ENCODE peak calls at places on chromosome 19, in five cellular contexts. N, Z, G, P and H are unnamed samples.
A peak's percentile ranks its signal among the peaks of the same experiment; 100 is the strongest.

GRCh38 chr19:33868821-33869412 is 72.2 kb downstream of the KCTD15 start:
- DNase-seq in N (peak; percentile 59), Z (no peak), G (peak; percentile 66), P (no peak), H (no peak)

GRCh38 chr19:20078696-20079095 is 896 bp downstream of the ZNF90 start:
- DNase-seq in N (no peak), Z (peak; percentile 36), G (no peak), P (peak; percentile 48), H (peak; percentile 21)

GRCh38 chr19:51572908-51573307 is 1.8 kb downstream of the ZNF175 start:
- DNase-seq in N (no peak), Z (no peak), G (no peak), P (peak; percentile 78), H (no peak)

GRCh38 chr19:23787106-23787505 is 28.4 kb upstream of the ZNF681 start:
- DNase-seq in N (no peak), Z (peak; percentile 91), G (no peak), P (peak; percentile 66), H (no peak)

GRCh38 chr19:18379803-18380747 is 5.9 kb upstream of the GDF15 start:
- DNase-seq in N (no peak), Z (peak; percentile 87), G (peak; percentile 64), P (peak; percentile 71), H (no peak)

GRCh38 chr19:29858000-29858596 is 46.3 kb downstream of the CCNE1 start:
- DNase-seq in N (peak; percentile 82), Z (peak; percentile 90), G (peak; percentile 84), P (no peak), H (no peak)

GRCh38 chr19:33758541-33759013 is 38.1 kb upstream of the KCTD15 start:
- DNase-seq in N (no peak), Z (no peak), G (no peak), P (no peak), H (no peak)

GRCh38 chr19:53865918-53866696 is 1.6 kb upstream of the MYADM start:
- DNase-seq in N (peak; percentile 83), Z (peak; percentile 88), G (peak; percentile 78), P (peak; percentile 79), H (peak; percentile 79)

GRCh38 chr19:5863030-5863665 is 7.2 kb downstream of the FUT5 start:
- DNase-seq in N (no peak), Z (no peak), G (no peak), P (no peak), H (no peak)

GRCh38 chr19:40803857-40804782 is 5.1 kb downstream of the EGLN2 start:
- DNase-seq in N (no peak), Z (no peak), G (peak; percentile 71), P (no peak), H (no peak)

GRCh38 chr19:590396-590745 is 690 bp downstream of the HCN2 start:
- DNase-seq in N (no peak), Z (peak; percentile 39), G (no peak), P (no peak), H (no peak)

GRCh38 chr19:3025516-3025890 is 3.6 kb downstream of the TLE2 start:
- DNase-seq in N (no peak), Z (no peak), G (no peak), P (no peak), H (no peak)

GRCh38 chr19:3075605-3076431 is 13.5 kb upstream of the TLE5 start:
- DNase-seq in N (peak; percentile 91), Z (peak; percentile 75), G (peak; percentile 67), P (no peak), H (no peak)

GRCh38 chr19:27775395-27775794 is 1437.6 kb downstream of the UQCRFS1 start:
- DNase-seq in N (no peak), Z (no peak), G (peak; percentile 16), P (no peak), H (no peak)

GRCh38 chr19:32594021-32594420 is 13.0 kb downstream of the PDCD5 start:
- DNase-seq in N (no peak), Z (no peak), G (no peak), P (no peak), H (no peak)

GRCh38 chr19:41998246-41999020 is 4.4 kb upstream of the ATP1A3 start:
- DNase-seq in N (peak; percentile 91), Z (peak; percentile 13), G (peak; percentile 75), P (peak; percentile 29), H (peak; percentile 66)

GRCh38 chr19:54104998-54105715 is 2.5 kb downstream of the NDUFA3 start:
- DNase-seq in N (no peak), Z (no peak), G (no peak), P (no peak), H (no peak)

GRCh38 chr19:13215572-13216380 is 65.6 kb downstream of the IER2 start:
- DNase-seq in N (no peak), Z (no peak), G (no peak), P (no peak), H (no peak)

GRCh38 chr19:44891016-44891882 is at the start of gene TOMM40:
- DNase-seq in N (peak; percentile 98), Z (no peak), G (no peak), P (peak; percentile 100), H (no peak)

GRCh38 chr19:30001794-30002193 is 59.8 kb downstream of the URI1 start:
- DNase-seq in N (no peak), Z (peak; percentile 30), G (no peak), P (peak; percentile 9), H (no peak)

GRCh38 chr19:6241680-6242079 is 38.1 kb downstream of the MLLT1 start:
- DNase-seq in N (no peak), Z (no peak), G (no peak), P (no peak), H (no peak)

GRCh38 chr19:18156841-18157464 is 4.0 kb downstream of the PIK3R2 start:
- DNase-seq in N (no peak), Z (no peak), G (no peak), P (peak; percentile 86), H (no peak)

GRCh38 chr19:21256722-21257121 is 72.5 kb downstream of the ZNF708 start:
- DNase-seq in N (no peak), Z (peak; percentile 73), G (no peak), P (no peak), H (no peak)

GRCh38 chr19:50677636-50678035 is 28.4 kb downstream of the C19orf81 start:
- DNase-seq in N (no peak), Z (no peak), G (peak; percentile 50), P (no peak), H (no peak)

GRCh38 chr19:39941615-39942507 is 7.4 kb upstream of the FCGBP start:
- DNase-seq in N (no peak), Z (peak; percentile 19), G (no peak), P (peak; percentile 12), H (peak; percentile 6)

GRCh38 chr19:47240996-47241918 is 10.3 kb upstream of the BBC3 start:
- DNase-seq in N (peak; percentile 86), Z (peak; percentile 87), G (peak; percentile 95), P (peak; percentile 87), H (no peak)

GRCh38 chr19:11265785-11266236 is 3.5 kb upstream of the DOCK6 start:
- DNase-seq in N (no peak), Z (no peak), G (no peak), P (no peak), H (no peak)

GRCh38 chr19:48218964-48219363 is 36.7 kb downstream of the CARD8 start:
- DNase-seq in N (no peak), Z (no peak), G (no peak), P (peak; percentile 32), H (no peak)

GRCh38 chr19:49792829-49793560 is 20.1 kb downstream of the FUZ start:
- DNase-seq in N (no peak), Z (no peak), G (no peak), P (no peak), H (no peak)

GRCh38 chr19:7833225-7834156 is 3.5 kb downstream of the EVI5L start:
- DNase-seq in N (no peak), Z (peak; percentile 74), G (no peak), P (no peak), H (no peak)

GRCh38 chr19:55703790-55704215 is 28.8 kb downstream of the EPN1 start:
- DNase-seq in N (peak; percentile 92), Z (peak; percentile 71), G (peak; percentile 77), P (no peak), H (no peak)

GRCh38 chr19:29410974-29411615 is 114.7 kb upstream of the VSTM2B start:
- DNase-seq in N (no peak), Z (no peak), G (no peak), P (no peak), H (no peak)

GRCh38 chr19:29849234-29849633 is 37.4 kb downstream of the CCNE1 start:
- DNase-seq in N (no peak), Z (no peak), G (no peak), P (no peak), H (no peak)

GRCh38 chr19:14432817-14433453 is at the start of gene PKN1:
- DNase-seq in N (peak; percentile 86), Z (peak; percentile 56), G (peak; percentile 67), P (no peak), H (peak; percentile 67)
- H3K4ac ChIP-seq in N (no peak within 1 kb of the TSS), Z (peak within 1 kb of the TSS; percentile 31), G (no peak within 1 kb of the TSS), P (peak within 1 kb of the TSS; percentile 20), H (peak within 1 kb of the TSS; percentile 89)

GRCh38 chr19:4288091-4288777 is 9.2 kb downstream of the SHD start:
- DNase-seq in N (no peak), Z (no peak), G (peak; percentile 78), P (no peak), H (no peak)
- H2BK12ac ChIP-seq in N (no peak overlapping the region), Z (no peak overlapping the region), G (no peak overlapping the region), P (no peak overlapping the region), H (no peak overlapping the region)

GRCh38 chr19:1630811-1631210 is 21.6 kb downstream of the TCF3 start:
- DNase-seq in N (no peak), Z (no peak), G (no peak), P (no peak), H (no peak)

GRCh38 chr19:1631557-1632100 is 20.8 kb downstream of the TCF3 start:
- DNase-seq in N (no peak), Z (no peak), G (no peak), P (no peak), H (no peak)

GRCh38 chr19:1634242-1634937 is 18.0 kb downstream of the TCF3 start:
- DNase-seq in N (no peak), Z (no peak), G (no peak), P (no peak), H (no peak)

GRCh38 chr19:1633269-1633606 is 19.2 kb downstream of the TCF3 start:
- DNase-seq in N (no peak), Z (no peak), G (no peak), P (no peak), H (no peak)

DNA sequence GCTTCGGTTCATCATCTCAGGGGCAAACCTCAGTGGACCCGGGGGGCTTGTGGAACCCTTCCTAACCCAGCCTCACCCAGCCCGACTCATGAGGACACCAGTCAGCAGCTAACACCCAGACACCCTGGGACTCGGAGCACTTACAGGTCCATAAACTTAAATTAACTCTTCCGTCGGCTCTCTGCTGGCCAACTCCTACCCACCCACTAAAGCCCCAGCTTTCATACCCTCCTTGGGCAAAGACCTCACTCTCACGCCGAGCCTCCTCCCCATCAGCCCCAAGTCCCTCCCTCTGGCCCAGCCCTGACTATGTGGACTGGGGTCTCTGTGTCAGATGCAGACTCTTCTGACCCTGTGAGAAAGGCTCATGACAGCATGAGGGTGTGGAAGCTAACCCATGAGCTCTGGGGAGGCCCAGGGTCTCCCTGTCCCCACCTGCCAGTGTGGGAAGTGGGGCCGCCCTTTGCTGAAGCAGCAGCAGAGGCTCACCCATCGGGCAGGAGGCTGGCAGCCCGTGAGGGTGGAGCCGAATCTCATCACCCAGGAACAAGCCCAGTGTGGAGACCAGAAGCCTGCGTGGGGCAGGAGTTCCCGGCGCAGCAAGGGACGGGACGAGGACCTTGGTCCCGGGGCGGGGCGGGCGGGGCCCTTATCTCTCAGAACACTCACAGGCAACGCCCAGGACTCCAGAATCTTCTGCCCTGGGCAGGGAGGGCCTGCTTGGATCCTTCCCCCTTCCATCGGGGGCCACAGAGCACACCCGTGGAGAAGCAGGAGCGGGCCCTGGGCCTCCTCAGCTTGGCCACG is 19.8 kb downstream of the TCF3 start:
- DNase-seq in N (no peak), Z (no peak), G (no peak), P (no peak), H (no peak)
- H4K8ac ChIP-seq in N (peak overlapping the region; percentile 9), Z (no peak overlapping the region), G (no peak overlapping the region), P (no peak overlapping the region), H (no peak overlapping the region)

GRCh38 chr19:9597027-9597426 is 12.7 kb upstream of the ZNF121 start:
- DNase-seq in N (no peak), Z (peak; percentile 86), G (no peak), P (peak; percentile 13), H (no peak)
- H3K4ac ChIP-seq in N (no peak overlapping the region), Z (no peak overlapping the region), G (no peak overlapping the region), P (no peak overlapping the region), H (no peak overlapping the region)